ENCODE peak calls at places on chromosomes 16 and 17, in four cellular contexts. U is GM12878, V is HepG2, W is K562. N is an unnamed sample.

GRCh38 chr17:16877102-16877501 is 94.8 kb downstream of the TNFRSF13B start:
- DNase-seq in W (no peak), U (no peak), V (no peak), N (no peak)

GRCh38 chr16:19696312-19696711 is 21.7 kb downstream of the KNOP1 start:
- DNase-seq in V (no peak), W (peak; percentile 57), U (no peak), N (peak; percentile 82)

GRCh38 chr17:49360796-49361128 is 1.3 kb downstream of the ZNF652 start:
- DNase-seq in V (no peak), U (no peak), W (no peak), N (no peak)

GRCh38 chr17:43714338-43715149 is 44.0 kb downstream of the SOST start:
- DNase-seq in U (no peak), V (no peak), W (no peak), N (no peak)

GRCh38 chr16:27239906-27240655 is 28.5 kb downstream of the NSMCE1 start:
- DNase-seq in W (no peak), U (no peak), V (no peak), N (no peak)

GRCh38 chr17:54951286-54951685 is 17.2 kb downstream of the COX11 start:
- DNase-seq in V (no peak), U (no peak), W (no peak), N (no peak)

GRCh38 chr17:77704048-77704815 is 254.3 kb upstream of the TNRC6C start:
- DNase-seq in V (no peak), U (no peak), W (no peak), N (no peak)

GRCh38 chr16:106623-107324 is 28.7 kb downstream of the MPG start:
- DNase-seq in W (peak; percentile 72), V (peak; percentile 66), U (no peak), N (peak; percentile 71)

GRCh38 chr17:80800775-80801391 is 190.8 kb upstream of the CHMP6 start:
- DNase-seq in V (no peak), W (no peak), U (no peak), N (no peak)

GRCh38 chr17:32136856-32137255 is 5.4 kb upstream of the RHOT1 start:
- DNase-seq in W (peak; percentile 49), U (no peak), V (no peak), N (no peak)

GRCh38 chr17:32141690-32142037 is 638 bp upstream of the RHOT1 start:
- DNase-seq in V (no peak), U (no peak), W (no peak), N (no peak)

GRCh38 chr17:32143525-32143865 is 1.2 kb downstream of the RHOT1 start:
- DNase-seq in U (no peak), W (no peak), V (no peak), N (no peak)

GRCh38 chr17:32142857-32143524 is 689 bp downstream of the RHOT1 start:
- DNase-seq in U (no peak), V (peak; percentile 49), W (peak; percentile 94), N (peak; percentile 46)

GRCh38 chr17:32142038-32142856 is at the start of gene RHOT1:
- DNase-seq in U (peak; percentile 36), W (peak; percentile 68), V (peak; percentile 73), N (peak; percentile 87)
- TF ChIP-seq EP300 in U (no peak), W (no peak), V (no peak), N (no peak)

GRCh38 chr17:20733923-20734322 is 154.4 kb downstream of the CDRT15L2 start:
- DNase-seq in U (no peak), W (no peak), V (no peak), N (no peak)
- TF ChIP-seq SMC3 in U (no peak), W (no peak), V (no peak), N (no peak)

GRCh38 chr16:79182618-79183017 is 417.9 kb downstream of the MAF start:
- DNase-seq in U (no peak), W (no peak), V (no peak), N (no peak)
- TF ChIP-seq CEBPB in U (no peak), W (no peak), V (no peak), N (no peak)

GRCh38 chr17:48101012-48101720 is at the start of gene CBX1:
- DNase-seq in W (peak; percentile 91), U (peak; percentile 89), V (peak; percentile 93), N (peak; percentile 99)
- TF ChIP-seq EP300 in W (no peak), U (no peak), V (peak; percentile 32), N (no peak)

GRCh38 chr17:34706029-34706428 is 126.6 kb downstream of the TMEM132E start:
- DNase-seq in V (no peak), U (no peak), W (peak; percentile 24), N (no peak)

GRCh38 chr17:34709108-34709779 is 129.9 kb downstream of the TMEM132E start:
- DNase-seq in V (no peak), W (no peak), U (no peak), N (no peak)

DNA sequence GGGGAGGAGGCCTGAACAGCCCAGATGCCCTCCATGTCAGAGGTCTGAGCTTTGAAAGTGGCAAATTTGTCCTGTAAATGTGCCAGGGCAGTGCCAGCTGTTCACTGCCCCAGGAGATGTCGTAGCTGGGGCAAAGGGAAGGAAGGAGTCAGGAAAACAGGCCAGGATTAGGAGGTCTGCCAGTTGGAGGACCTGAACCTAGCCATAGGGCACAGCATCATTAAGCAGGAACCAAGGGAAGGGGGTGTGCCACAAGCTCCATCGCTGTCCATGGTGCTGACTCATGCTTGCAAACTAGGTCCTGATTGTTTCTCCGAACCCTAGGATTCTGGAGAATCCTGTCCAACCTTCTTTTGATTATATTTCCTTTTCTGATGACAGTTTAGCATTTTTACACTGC is 124.2 kb downstream of the TMEM132E start:
- DNase-seq in V (peak; percentile 10), U (no peak), W (peak; percentile 50), N (no peak)
- TF ChIP-seq SMC3 in V (no peak), U (no peak), W (no peak), N (no peak)

N was measured in A549.